ENCODE peak calls at places on chromosomes 1 and 21, in eight cellular contexts. One of them, this sample, is unnamed.

GRCh38 chr1:6412896-6413295 is 6.8 kb downstream of the HES2 start:
- DNase-seq in esophagus squamous epithelium: no peak
- DNase-seq in left lung: no peak
- DNase-seq in breast epithelium: no peak
- DNase-seq in Peyer's patch: no peak
- DNase-seq in PC-3: peak
- DNase-seq in cardiac fibroblast: peak
- DNase-seq in cardiac muscle cell: no peak
- DNase-seq in this sample: no peak

GRCh38 chr21:18030248-18030647 is 211.1 kb upstream of the C21orf91 start:
- DNase-seq in esophagus squamous epithelium: no peak
- DNase-seq in left lung: no peak
- DNase-seq in breast epithelium: no peak
- DNase-seq in Peyer's patch: no peak
- DNase-seq in PC-3: peak
- DNase-seq in cardiac fibroblast: no peak
- DNase-seq in cardiac muscle cell: no peak
- DNase-seq in this sample: no peak

GRCh38 chr1:159009287-159009686 is 420 bp upstream of the IFI16 start:
- DNase-seq in esophagus squamous epithelium: no peak
- DNase-seq in left lung: no peak
- DNase-seq in breast epithelium: no peak
- DNase-seq in Peyer's patch: no peak
- DNase-seq in PC-3: no peak
- DNase-seq in cardiac fibroblast: no peak
- DNase-seq in cardiac muscle cell: no peak
- DNase-seq in this sample: no peak

GRCh38 chr1:61082336-61083013 is at the start of gene NFIA:
- DNase-seq in esophagus squamous epithelium: no peak
- DNase-seq in left lung: peak
- DNase-seq in breast epithelium: peak
- DNase-seq in Peyer's patch: peak
- DNase-seq in PC-3: peak
- DNase-seq in cardiac fibroblast: peak
- DNase-seq in cardiac muscle cell: peak
- DNase-seq in this sample: peak

GRCh38 chr1:205317311-205317917 is 4.1 kb downstream of the NUAK2 start:
- DNase-seq in esophagus squamous epithelium: no peak
- DNase-seq in left lung: peak
- DNase-seq in breast epithelium: peak
- DNase-seq in Peyer's patch: peak
- DNase-seq in PC-3: peak
- DNase-seq in cardiac fibroblast: peak
- DNase-seq in cardiac muscle cell: peak
- DNase-seq in this sample: peak

GRCh38 chr1:205171369-205171768 is 40.1 kb downstream of the DSTYK start:
- DNase-seq in esophagus squamous epithelium: no peak
- DNase-seq in left lung: no peak
- DNase-seq in breast epithelium: no peak
- DNase-seq in Peyer's patch: no peak
- DNase-seq in PC-3: no peak
- DNase-seq in cardiac fibroblast: no peak
- DNase-seq in cardiac muscle cell: no peak
- DNase-seq in this sample: no peak

GRCh38 chr1:55604749-55605148 is 389.6 kb upstream of the USP24 start:
- DNase-seq in esophagus squamous epithelium: no peak
- DNase-seq in left lung: no peak
- DNase-seq in breast epithelium: no peak
- DNase-seq in Peyer's patch: no peak
- DNase-seq in PC-3: no peak
- DNase-seq in cardiac fibroblast: no peak
- DNase-seq in cardiac muscle cell: peak
- DNase-seq in this sample: no peak

GRCh38 chr1:153608742-153609584 is 4.0 kb downstream of the S100A16 start:
- DNase-seq in esophagus squamous epithelium: no peak
- DNase-seq in left lung: peak
- DNase-seq in breast epithelium: peak
- DNase-seq in Peyer's patch: peak
- DNase-seq in PC-3: peak
- DNase-seq in cardiac fibroblast: peak
- DNase-seq in cardiac muscle cell: peak
- DNase-seq in this sample: peak

GRCh38 chr1:3672231-3672970 is 20.1 kb downstream of the TP73 start:
- DNase-seq in esophagus squamous epithelium: no peak
- DNase-seq in left lung: no peak
- DNase-seq in breast epithelium: no peak
- DNase-seq in Peyer's patch: no peak
- DNase-seq in PC-3: no peak
- DNase-seq in cardiac fibroblast: no peak
- DNase-seq in cardiac muscle cell: no peak
- DNase-seq in this sample: no peak

GRCh38 chr1:37945743-37946702 is 830 bp downstream of the INPP5B start:
- DNase-seq in esophagus squamous epithelium: no peak
- DNase-seq in left lung: peak
- DNase-seq in breast epithelium: no peak
- DNase-seq in Peyer's patch: peak
- DNase-seq in PC-3: no peak
- DNase-seq in cardiac fibroblast: peak
- DNase-seq in cardiac muscle cell: no peak
- DNase-seq in this sample: no peak

GRCh38 chr1:169201084-169201619 is 94.7 kb downstream of the ATP1B1 start:
- DNase-seq in esophagus squamous epithelium: no peak
- DNase-seq in left lung: no peak
- DNase-seq in breast epithelium: no peak
- DNase-seq in Peyer's patch: no peak
- DNase-seq in PC-3: no peak
- DNase-seq in cardiac fibroblast: peak
- DNase-seq in cardiac muscle cell: no peak
- DNase-seq in this sample: no peak

GRCh38 chr1:66809736-66810326 is 8.8 kb upstream of the INSL5 start:
- DNase-seq in esophagus squamous epithelium: no peak
- DNase-seq in left lung: no peak
- DNase-seq in breast epithelium: no peak
- DNase-seq in Peyer's patch: no peak
- DNase-seq in PC-3: no peak
- DNase-seq in cardiac fibroblast: peak
- DNase-seq in cardiac muscle cell: no peak
- DNase-seq in this sample: no peak

GRCh38 chr1:17527036-17527914 is 12.2 kb upstream of the ARHGEF10L start:
- DNase-seq in esophagus squamous epithelium: no peak
- DNase-seq in left lung: no peak
- DNase-seq in breast epithelium: no peak
- DNase-seq in Peyer's patch: no peak
- DNase-seq in PC-3: no peak
- DNase-seq in cardiac fibroblast: peak
- DNase-seq in cardiac muscle cell: no peak
- DNase-seq in this sample: no peak

GRCh38 chr1:1914842-1915692 is at the start of gene CALML6:
- DNase-seq in esophagus squamous epithelium: no peak
- DNase-seq in left lung: no peak
- DNase-seq in breast epithelium: no peak
- DNase-seq in Peyer's patch: no peak
- DNase-seq in PC-3: no peak
- DNase-seq in cardiac fibroblast: no peak
- DNase-seq in cardiac muscle cell: peak
- DNase-seq in this sample: peak

GRCh38 chr1:8409107-8409506 is 91.2 kb downstream of the SLC45A1 start:
- DNase-seq in esophagus squamous epithelium: no peak
- DNase-seq in left lung: no peak
- DNase-seq in breast epithelium: no peak
- DNase-seq in Peyer's patch: no peak
- DNase-seq in PC-3: peak
- DNase-seq in cardiac fibroblast: peak
- DNase-seq in cardiac muscle cell: peak
- DNase-seq in this sample: no peak

GRCh38 chr1:59214764-59215208 is 82.1 kb upstream of the FGGY start:
- DNase-seq in esophagus squamous epithelium: no peak
- DNase-seq in left lung: peak
- DNase-seq in breast epithelium: no peak
- DNase-seq in Peyer's patch: no peak
- DNase-seq in PC-3: peak
- DNase-seq in cardiac fibroblast: no peak
- DNase-seq in cardiac muscle cell: no peak
- DNase-seq in this sample: no peak

GRCh38 chr1:89540406-89540970 is 15.9 kb downstream of the LRRC8B start:
- DNase-seq in esophagus squamous epithelium: no peak
- DNase-seq in left lung: no peak
- DNase-seq in breast epithelium: no peak
- DNase-seq in Peyer's patch: no peak
- DNase-seq in PC-3: no peak
- DNase-seq in cardiac fibroblast: no peak
- DNase-seq in cardiac muscle cell: no peak
- DNase-seq in this sample: no peak

GRCh38 chr1:10529772-10530171 is 55.0 kb downstream of the PEX14 start:
- DNase-seq in esophagus squamous epithelium: no peak
- DNase-seq in left lung: no peak
- DNase-seq in breast epithelium: no peak
- DNase-seq in Peyer's patch: no peak
- DNase-seq in PC-3: no peak
- DNase-seq in cardiac fibroblast: no peak
- DNase-seq in cardiac muscle cell: no peak
- DNase-seq in this sample: no peak

GRCh38 chr1:228259951-228260350 is 52.1 kb downstream of the OBSCN start:
- DNase-seq in esophagus squamous epithelium: no peak
- DNase-seq in left lung: no peak
- DNase-seq in breast epithelium: no peak
- DNase-seq in Peyer's patch: no peak
- DNase-seq in PC-3: no peak
- DNase-seq in cardiac fibroblast: no peak
- DNase-seq in cardiac muscle cell: no peak
- DNase-seq in this sample: no peak

GRCh38 chr1:229270547-229271447 is at the start of gene RAB4A:
- DNase-seq in esophagus squamous epithelium: peak
- DNase-seq in left lung: peak
- DNase-seq in breast epithelium: peak
- DNase-seq in Peyer's patch: peak
- DNase-seq in PC-3: peak
- DNase-seq in cardiac fibroblast: peak
- DNase-seq in cardiac muscle cell: peak
- DNase-seq in this sample: peak

GRCh38 chr1:229273507-229274232 is 2.8 kb downstream of the RAB4A start:
- DNase-seq in esophagus squamous epithelium: no peak
- DNase-seq in left lung: no peak
- DNase-seq in breast epithelium: no peak
- DNase-seq in Peyer's patch: no peak
- DNase-seq in PC-3: peak
- DNase-seq in cardiac fibroblast: peak
- DNase-seq in cardiac muscle cell: no peak
- DNase-seq in this sample: no peak

GRCh38 chr1:229272164-229273158 is 1.6 kb downstream of the RAB4A start:
- DNase-seq in esophagus squamous epithelium: no peak
- DNase-seq in left lung: no peak
- DNase-seq in breast epithelium: no peak
- DNase-seq in Peyer's patch: no peak
- DNase-seq in PC-3: peak
- DNase-seq in cardiac fibroblast: peak
- DNase-seq in cardiac muscle cell: no peak
- DNase-seq in this sample: no peak

GRCh38 chr1:229268505-229268904 is 2.4 kb upstream of the RAB4A start:
- DNase-seq in esophagus squamous epithelium: no peak
- DNase-seq in left lung: no peak
- DNase-seq in breast epithelium: no peak
- DNase-seq in Peyer's patch: no peak
- DNase-seq in PC-3: no peak
- DNase-seq in cardiac fibroblast: no peak
- DNase-seq in cardiac muscle cell: no peak
- DNase-seq in this sample: no peak

GRCh38 chr1:229271448-229272120 is 673 bp downstream of the RAB4A start:
- DNase-seq in esophagus squamous epithelium: no peak
- DNase-seq in left lung: no peak
- DNase-seq in breast epithelium: no peak
- DNase-seq in Peyer's patch: peak
- DNase-seq in PC-3: peak
- DNase-seq in cardiac fibroblast: peak
- DNase-seq in cardiac muscle cell: peak
- DNase-seq in this sample: no peak
- TF ChIP-seq CTCF in esophagus squamous epithelium: no peak
- TF ChIP-seq CTCF in left lung: no peak
- TF ChIP-seq CTCF in breast epithelium: no peak
- TF ChIP-seq CTCF in Peyer's patch: no peak
- TF ChIP-seq CTCF in PC-3: peak
- TF ChIP-seq CTCF in cardiac fibroblast: no peak
- TF ChIP-seq CTCF in cardiac muscle cell: peak
- TF ChIP-seq CTCF in this sample: no peak

GRCh38 chr1:233433436-233434213 is 106.1 kb downstream of the MAP3K21 start:
- DNase-seq in esophagus squamous epithelium: no peak
- DNase-seq in left lung: no peak
- DNase-seq in breast epithelium: no peak
- DNase-seq in Peyer's patch: no peak
- DNase-seq in PC-3: no peak
- DNase-seq in cardiac fibroblast: no peak
- DNase-seq in cardiac muscle cell: no peak
- DNase-seq in this sample: no peak
- H3K4me3 ChIP-seq in esophagus squamous epithelium: no peak
- H3K4me3 ChIP-seq in left lung: no peak
- H3K4me3 ChIP-seq in breast epithelium: no peak
- H3K4me3 ChIP-seq in Peyer's patch: no peak
- H3K4me3 ChIP-seq in PC-3: no peak
- H3K4me3 ChIP-seq in cardiac fibroblast: no peak
- H3K4me3 ChIP-seq in cardiac muscle cell: no peak
- H3K4me3 ChIP-seq in this sample: no peak

DNA sequence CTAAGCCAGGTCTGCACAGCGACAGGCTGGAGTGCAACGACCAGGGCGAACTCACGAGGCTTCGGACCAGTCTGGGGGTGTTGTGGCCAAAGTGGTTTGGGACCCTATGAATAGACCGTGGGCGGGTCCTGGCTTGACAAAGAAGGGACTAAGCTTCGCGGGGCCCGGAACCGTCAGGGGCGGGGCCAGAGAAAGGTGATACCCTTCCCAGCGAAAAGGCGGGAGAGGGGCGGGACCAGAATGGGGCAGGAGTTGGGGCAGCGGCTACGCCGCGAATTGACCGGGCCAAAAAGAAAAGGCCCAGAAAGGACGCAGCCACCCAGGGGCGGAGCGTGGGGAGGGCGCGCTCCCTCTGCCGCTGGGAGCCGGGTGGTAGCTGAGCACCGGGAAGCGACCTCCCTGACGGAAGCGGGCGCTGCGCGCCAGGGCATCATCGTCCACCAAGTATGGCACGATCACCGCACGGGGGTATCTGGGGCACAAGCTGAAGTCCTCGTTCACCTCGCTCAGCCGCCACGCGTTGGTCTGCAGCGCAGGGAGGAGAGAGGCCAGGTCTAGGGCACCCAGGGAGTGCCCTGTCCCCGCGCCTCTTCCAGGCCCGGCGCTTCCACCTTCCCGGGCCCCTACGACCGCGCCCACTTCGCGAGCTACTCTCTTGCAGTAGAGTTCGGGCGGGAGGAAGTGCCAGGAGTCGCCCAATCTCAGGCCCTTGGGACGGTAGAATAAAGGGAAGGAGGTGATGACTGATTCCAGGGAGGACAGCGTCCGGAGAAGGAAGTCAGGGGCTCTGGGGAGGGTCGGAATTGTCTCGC is 6.7 kb upstream of the FAM167B start:
- DNase-seq in esophagus squamous epithelium: no peak
- DNase-seq in left lung: peak
- DNase-seq in breast epithelium: peak
- DNase-seq in Peyer's patch: peak
- DNase-seq in PC-3: peak
- DNase-seq in cardiac fibroblast: peak
- DNase-seq in cardiac muscle cell: peak
- DNase-seq in this sample: no peak
- TF ChIP-seq CTCF in esophagus squamous epithelium: peak
- TF ChIP-seq CTCF in left lung: no peak
- TF ChIP-seq CTCF in breast epithelium: peak
- TF ChIP-seq CTCF in Peyer's patch: peak
- TF ChIP-seq CTCF in PC-3: peak
- TF ChIP-seq CTCF in cardiac fibroblast: peak
- TF ChIP-seq CTCF in cardiac muscle cell: peak
- TF ChIP-seq CTCF in this sample: peak

GRCh38 chr1:110070968-110071307 is 466 bp upstream of the ALX3 start:
- DNase-seq in esophagus squamous epithelium: no peak
- DNase-seq in left lung: no peak
- DNase-seq in breast epithelium: no peak
- DNase-seq in Peyer's patch: no peak
- DNase-seq in PC-3: no peak
- DNase-seq in cardiac fibroblast: no peak
- DNase-seq in cardiac muscle cell: no peak
- DNase-seq in this sample: no peak
- H3K4me3 ChIP-seq in esophagus squamous epithelium: no peak
- H3K4me3 ChIP-seq in left lung: no peak
- H3K4me3 ChIP-seq in breast epithelium: no peak
- H3K4me3 ChIP-seq in Peyer's patch: no peak
- H3K4me3 ChIP-seq in PC-3: no peak
- H3K4me3 ChIP-seq in cardiac fibroblast: no peak
- H3K4me3 ChIP-seq in cardiac muscle cell: no peak
- H3K4me3 ChIP-seq in this sample: no peak

This sample was measured in RWPE2.